ENCODE peak calls at places on chromosome 20, in seven cellular contexts. E is ELF-1; B is T-cell; K is CD4-positive, alpha-beta T cell; S is aorta; Q is RWPE1; D is H1. X is an unnamed sample.

GRCh38 chr20:40815156-40816038 is 126.4 kb upstream of the MAFB start:
- DNase-seq in D (no peak), E (no peak), S (no peak), B (no peak), Q (no peak), K (no peak), X (peak)

GRCh38 chr20:62796699-62797491 is 622 bp downstream of the MRGBP start:
- DNase-seq in K (no peak), B (no peak), E (no peak), D (no peak), Q (no peak), S (no peak), X (no peak)

GRCh38 chr20:44979090-44979621 is 12.8 kb downstream of the STK4 start:
- DNase-seq in S (no peak), Q (no peak), K (peak), E (no peak), B (peak), D (no peak), X (no peak)

GRCh38 chr20:18094191-18094590 is 36.5 kb upstream of the OVOL2 start:
- DNase-seq in E (no peak), Q (no peak), K (no peak), D (no peak), B (no peak), S (no peak), X (no peak)

GRCh38 chr20:41334036-41334435 is 6.6 kb upstream of the LPIN3 start:
- DNase-seq in Q (no peak), S (no peak), K (no peak), E (no peak), D (no peak), B (no peak), X (no peak)

GRCh38 chr20:43862438-43862837 is 52.2 kb upstream of the TOX2 start:
- DNase-seq in S (no peak), K (no peak), Q (no peak), E (no peak), D (no peak), B (no peak), X (no peak)

GRCh38 chr20:39479196-39479810 is 517.2 kb downstream of the DHX35 start:
- DNase-seq in D (no peak), S (no peak), Q (no peak), E (no peak), B (no peak), K (no peak), X (no peak)

GRCh38 chr20:62193079-62194025 is 10.5 kb downstream of the MTG2 start:
- DNase-seq in B (no peak), D (no peak), S (peak), K (no peak), E (no peak), Q (no peak), X (no peak)

GRCh38 chr20:44651507-44652373 is at the start of gene ADA:
- DNase-seq in S (peak), B (peak), D (peak), Q (peak), E (peak), K (peak), X (peak)

GRCh38 chr20:23970049-23970448 is 18.5 kb downstream of the GGTLC1 start:
- DNase-seq in K (no peak), Q (no peak), E (no peak), S (no peak), B (no peak), D (peak), X (no peak)

GRCh38 chr20:3784226-3784853 is 2.2 kb downstream of the CENPB start:
- DNase-seq in K (no peak), S (peak), E (no peak), Q (no peak), B (no peak), D (no peak), X (no peak)

X was measured in islet precursor cell.